ENCODE peak calls at places on chromosomes 6 and 20, in five cellular contexts. D is endothelial cell of umbilical vein, E is adipocyte, X is amniotic stem cell, L is cardiac septum. Z is an unnamed sample.

GRCh38 chr6:169244684-169245383 is 8.8 kb downstream of the THBS2 start:
- DNase-seq in X (no peak), E (no peak), D (no peak), L (no peak), Z (no peak)

GRCh38 chr6:69865126-69865525 is 1.2 kb upstream of the COL19A1 start:
- DNase-seq in X (no peak), D (peak), L (no peak), E (peak), Z (no peak)

GRCh38 chr20:49712918-49713778 is 530 bp downstream of the B4GALT5 start:
- DNase-seq in L (peak), X (no peak), D (peak), E (peak), Z (peak)

GRCh38 chr20:44211177-44212039 is 837 bp upstream of the OSER1 start:
- DNase-seq in D (no peak), L (no peak), E (peak), X (no peak), Z (peak)

GRCh38 chr6:42696526-42697267 is 25.7 kb downstream of the PRPH2 start:
- DNase-seq in L (no peak), E (peak), X (no peak), D (no peak), Z (no peak)

GRCh38 chr20:24411452-24412216 is 57.8 kb upstream of the SYNDIG1 start:
- DNase-seq in L (no peak), E (no peak), X (no peak), D (no peak), Z (no peak)

GRCh38 chr20:12936020-12936419 is 72.8 kb upstream of the SPTLC3 start:
- DNase-seq in E (no peak), D (no peak), L (no peak), X (no peak), Z (no peak)

GRCh38 chr20:41575412-41575811 is 42.8 kb downstream of the CHD6 start:
- DNase-seq in E (no peak), D (no peak), L (no peak), X (no peak), Z (no peak)

GRCh38 chr6:158150701-158151100 is 17.4 kb downstream of the SERAC1 start:
- DNase-seq in D (no peak), E (peak), X (peak), L (no peak), Z (no peak)

GRCh38 chr20:46746972-46747371 is 37.5 kb downstream of the SLC2A10 start:
- DNase-seq in E (peak), X (no peak), D (no peak), L (no peak), Z (no peak)

GRCh38 chr6:44234101-44235090 is 11.0 kb downstream of the SLC29A1 start:
- DNase-seq in D (peak), L (peak), E (peak), X (peak), Z (peak)

GRCh38 chr6:20948531-20948930 is 414.3 kb downstream of the CDKAL1 start:
- DNase-seq in D (no peak), E (no peak), L (no peak), X (no peak), Z (no peak)

GRCh38 chr20:62929051-62929538 is 2.8 kb upstream of the DIDO1 start:
- DNase-seq in E (peak), L (peak), X (no peak), D (peak), Z (no peak)

GRCh38 chr20:14561733-14562132 is 224.3 kb upstream of the FLRT3 start:
- DNase-seq in X (peak), E (peak), D (no peak), L (no peak), Z (no peak)

GRCh38 chr20:38970302-38970701 is 8.2 kb downstream of the DHX35 start:
- DNase-seq in E (peak), L (no peak), X (peak), D (no peak), Z (no peak)

GRCh38 chr6:150478651-150479498 is 110.1 kb downstream of the IYD start:
- DNase-seq in X (no peak), E (no peak), D (peak), L (no peak), Z (no peak)

GRCh38 chr6:139124887-139125672 is 9.8 kb upstream of the HECA start:
- DNase-seq in E (peak), L (no peak), X (no peak), D (peak), Z (peak)

GRCh38 chr6:136510782-136511181 is 39.4 kb downstream of the MAP7 start:
- DNase-seq in E (no peak), L (no peak), D (no peak), X (no peak), Z (no peak)

GRCh38 chr6:10875026-10875425 is 6.8 kb downstream of the GCM2 start:
- DNase-seq in D (no peak), L (no peak), X (no peak), E (no peak), Z (no peak)

GRCh38 chr6:63676412-63677114 is 41.0 kb downstream of the PHF3 start:
- DNase-seq in L (no peak), D (no peak), X (no peak), E (no peak), Z (no peak)

GRCh38 chr6:11853678-11854417 is 75.2 kb upstream of the ADTRP start:
- DNase-seq in L (no peak), X (no peak), E (peak), D (no peak), Z (no peak)

GRCh38 chr6:85642774-85643529 is at the start of gene SYNCRIP:
- DNase-seq in D (peak), X (peak), E (peak), L (peak), Z (peak)

GRCh38 chr6:2103644-2104523 is 141.5 kb downstream of the GMDS start:
- DNase-seq in L (no peak), X (peak), E (peak), D (peak), Z (peak)

GRCh38 chr6:99348823-99349619 is 453 bp downstream of the FAXC start:
- DNase-seq in E (peak), X (no peak), D (no peak), L (no peak), Z (peak)

GRCh38 chr6:149560736-149561135 is 5.4 kb upstream of the GINM1 start:
- DNase-seq in D (peak), X (no peak), L (no peak), E (peak), Z (peak)

GRCh38 chr6:165705941-165706340 is 42.9 kb upstream of the PDE10A start:
- DNase-seq in D (no peak), L (no peak), X (no peak), E (no peak), Z (no peak)

GRCh38 chr6:15775076-15775634 is 112.3 kb upstream of the DTNBP1 start:
- DNase-seq in E (no peak), L (no peak), X (no peak), D (no peak), Z (no peak)

GRCh38 chr6:143536461-143536865 is 24.9 kb upstream of the FUCA2 start:
- DNase-seq in D (peak), X (peak), L (peak), E (no peak), Z (no peak)

GRCh38 chr6:132392792-132393191 is 8.5 kb downstream of the MOXD1 start:
- DNase-seq in D (peak), X (no peak), E (no peak), L (no peak), Z (no peak)

GRCh38 chr20:48313346-48313745 is 514.5 kb downstream of the PREX1 start:
- DNase-seq in L (no peak), E (no peak), D (no peak), X (no peak), Z (no peak)

GRCh38 chr20:50713677-50714101 is 17.7 kb upstream of the PARD6B start:
- DNase-seq in E (peak), D (no peak), L (no peak), X (no peak), Z (no peak)

GRCh38 chr6:23170044-23170443 is 600.7 kb downstream of the HDGFL1 start:
- DNase-seq in D (no peak), L (no peak), E (no peak), X (no peak), Z (no peak)

GRCh38 chr20:61118429-61119224 is 133.4 kb upstream of the CDH4 start:
- DNase-seq in L (no peak), X (no peak), E (no peak), D (no peak), Z (no peak)